ENCODE peak calls at places on chromosomes 6 and 20, in seven cellular contexts. P, I, T, R, S, A and F are unnamed samples. For H3K4me1, the result is how much of the 10 kb centered on the place peaks cover.

GRCh38 chr6:167094820-167095637 is 27.9 kb upstream of the CCR6 start:
- DNase-seq in P (no peak), I (no peak), T (no peak), R (no peak), S (no peak), A (no peak), F (no peak)

GRCh38 chr6:7200598-7201443 is 93.1 kb downstream of the RREB1 start:
- DNase-seq in P (no peak), I (no peak), T (no peak), R (no peak), S (no peak), A (no peak), F (no peak)

GRCh38 chr20:63740070-63740500 is 509 bp downstream of the SLC2A4RG start:
- DNase-seq in P (no peak), I (no peak), T (peak), R (peak), S (peak), A (peak), F (peak)

GRCh38 chr6:43992783-43993505 is 134.3 kb downstream of the MRPL14 start:
- DNase-seq in P (no peak), I (no peak), T (peak), R (peak), S (peak), A (peak), F (no peak)

GRCh38 chr6:100176951-100177710 is 183.1 kb upstream of the MCHR2 start:
- DNase-seq in P (no peak), I (no peak), T (no peak), R (no peak), S (no peak), A (no peak), F (no peak)

GRCh38 chr6:153108320-153108719 is 22.8 kb downstream of the RGS17 start:
- DNase-seq in P (no peak), I (no peak), T (no peak), R (no peak), S (no peak), A (no peak), F (no peak)

GRCh38 chr6:117605169-117605826 is 3.0 kb upstream of the GOPC start:
- DNase-seq in P (peak), I (no peak), T (peak), R (no peak), S (no peak), A (no peak), F (peak)

GRCh38 chr6:136772685-136773472 is 19.4 kb downstream of the MAP3K5 start:
- DNase-seq in P (peak), I (peak), T (no peak), R (no peak), S (no peak), A (no peak), F (no peak)

GRCh38 chr6:43916924-43917877 is 147.2 kb downstream of the VEGFA start:
- DNase-seq in P (peak), I (no peak), T (peak), R (peak), S (peak), A (no peak), F (peak)

GRCh38 chr20:10848810-10849370 is 175.1 kb upstream of the JAG1 start:
- DNase-seq in P (peak), I (peak), T (peak), R (peak), S (no peak), A (no peak), F (peak)

GRCh38 chr20:8155848-8156602 is 24.0 kb downstream of the PLCB1 start:
- DNase-seq in P (no peak), I (no peak), T (no peak), R (no peak), S (peak), A (no peak), F (no peak)

GRCh38 chr6:7262037-7262461 is 51.0 kb downstream of the SSR1 start:
- DNase-seq in P (no peak), I (no peak), T (peak), R (peak), S (no peak), A (peak), F (no peak)

GRCh38 chr6:18861182-18861581 is 474.0 kb downstream of the RNF144B start:
- DNase-seq in P (no peak), I (no peak), T (no peak), R (no peak), S (no peak), A (no peak), F (no peak)

DNA sequence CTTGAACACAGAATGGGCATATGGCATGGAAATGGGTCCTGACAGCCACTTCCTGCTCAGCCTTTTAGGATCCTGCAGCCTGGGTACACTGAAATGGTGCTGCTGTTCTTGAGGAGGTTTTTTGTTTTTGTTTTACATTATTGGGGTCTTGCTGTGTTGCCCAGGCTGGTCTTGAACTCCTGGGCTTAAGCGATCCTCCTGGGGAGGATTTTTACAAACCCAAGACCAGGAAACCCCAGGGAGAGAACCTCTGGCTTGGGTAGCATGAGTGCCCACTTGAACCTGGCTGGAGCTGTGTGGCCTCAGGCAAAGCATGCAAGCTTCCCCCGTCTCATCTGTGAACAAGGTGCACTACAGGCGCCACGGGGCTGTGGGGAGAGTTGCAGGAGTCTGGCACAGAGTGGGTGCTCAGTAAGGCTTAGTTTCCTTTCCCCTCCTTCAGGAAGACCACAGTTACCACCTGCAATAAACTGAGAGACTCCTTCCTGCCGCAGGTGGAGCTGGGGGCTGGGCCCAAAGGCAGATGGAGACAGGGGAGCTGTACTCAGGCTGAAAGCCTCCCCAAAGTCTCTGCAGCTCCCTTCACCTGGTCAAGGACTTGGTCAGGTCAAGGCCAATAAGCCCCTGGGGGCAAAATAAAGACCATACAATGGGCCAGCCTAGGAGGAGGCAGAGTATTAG is 1.8 kb downstream of the SLA2 start:
- DNase-seq in P (no peak), I (no peak), T (no peak), R (no peak), S (no peak), A (peak), F (peak)
- H3K4me1 ChIP-seq in P (under half), I (under half), T (under half), R (under half), S (under half), A (under half), F (under half)

GRCh38 chr20:13353261-13353945 is 132.3 kb downstream of the ISM1 start:
- DNase-seq in P (no peak), I (no peak), T (no peak), R (no peak), S (no peak), A (no peak), F (no peak)
- H3K4me1 ChIP-seq in P (under half), I (under half), T (under half), R (under half), S (under half), A (under half), F (under half)

DNA sequence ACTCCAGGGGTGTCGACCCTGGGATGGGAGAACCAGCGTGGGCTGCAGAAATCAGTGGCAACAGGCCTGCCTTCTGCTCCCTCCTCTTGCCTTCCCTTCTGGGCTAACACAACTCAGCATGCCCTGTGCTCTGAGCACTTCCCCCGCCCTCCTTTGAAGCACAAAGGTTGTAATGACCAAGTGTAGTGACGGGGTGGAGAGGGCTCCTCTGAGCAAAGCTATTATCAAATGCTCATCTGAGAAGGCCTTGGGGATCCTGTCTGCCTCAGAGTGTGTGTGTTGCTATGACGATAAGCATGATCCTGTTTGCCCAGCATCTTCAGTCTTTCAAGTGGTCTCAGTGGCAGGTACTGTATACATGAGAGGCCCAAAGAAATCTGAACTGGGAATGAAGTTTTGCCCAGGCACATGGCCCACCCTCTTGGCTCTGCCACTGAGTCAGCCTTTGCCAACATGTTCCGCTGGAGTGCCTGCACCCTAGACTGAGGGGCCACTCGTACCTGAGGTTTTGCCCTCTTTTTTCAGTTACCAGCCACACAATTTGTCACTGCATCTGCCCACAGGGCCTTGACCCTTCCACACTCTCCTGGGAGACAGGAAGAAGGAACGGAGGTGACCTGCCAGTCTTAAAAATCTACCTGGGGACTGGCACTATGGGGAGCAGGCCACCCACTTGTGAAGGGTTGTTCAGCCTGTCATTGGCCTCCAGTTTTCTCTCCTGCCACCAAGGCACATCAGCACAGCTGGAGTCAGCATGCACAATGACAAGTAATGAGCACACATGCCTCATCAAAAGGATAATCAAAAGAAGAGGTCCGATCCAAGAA is 74.5 kb downstream of the GFOD1 start:
- DNase-seq in P (no peak), I (no peak), T (no peak), R (no peak), S (no peak), A (no peak), F (no peak)
- H3K4me1 ChIP-seq in P (under half), I (under half), T (under half), R (under half), S (half or more), A (under half), F (under half)

DNA sequence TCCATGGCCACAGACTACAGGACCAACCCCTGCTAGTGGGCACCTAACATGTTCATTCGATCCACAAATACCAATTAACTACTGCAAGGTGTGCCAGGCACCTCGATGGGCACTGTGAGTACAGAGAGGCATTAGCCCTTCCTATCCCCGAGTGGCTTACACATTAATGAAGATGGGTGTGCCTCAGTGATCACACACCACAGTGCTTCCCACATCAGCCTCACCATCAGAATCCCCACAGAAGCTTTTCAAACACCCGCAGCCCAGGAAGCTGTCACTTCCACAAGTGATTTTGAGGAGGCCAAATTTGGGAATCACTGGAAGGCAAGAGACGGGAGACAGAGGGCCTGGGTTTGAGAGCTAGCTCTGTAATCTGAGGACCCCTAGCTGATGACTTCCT is 23.7 kb downstream of the EZR start:
- DNase-seq in P (no peak), I (no peak), T (no peak), R (no peak), S (no peak), A (no peak), F (peak)
- H3K4me1 ChIP-seq in P (half or more), I (under half), T (under half), R (under half), S (under half), A (under half), F (half or more)

GRCh38 chr6:32982084-32982701 is 13.8 kb downstream of the BRD2 start:
- DNase-seq in P (no peak), I (no peak), T (no peak), R (no peak), S (no peak), A (no peak), F (no peak)
- H3K4me1 ChIP-seq in P (under half), I (under half), T (under half), R (under half), S (under half), A (under half), F (under half)

GRCh38 chr6:158805698-158806373 is 13.3 kb downstream of the EZR start:
- DNase-seq in P (no peak), I (no peak), T (no peak), R (no peak), S (no peak), A (no peak), F (peak)
- H3K4me1 ChIP-seq in P (under half), I (under half), T (under half), R (under half), S (under half), A (under half), F (under half)

DNA sequence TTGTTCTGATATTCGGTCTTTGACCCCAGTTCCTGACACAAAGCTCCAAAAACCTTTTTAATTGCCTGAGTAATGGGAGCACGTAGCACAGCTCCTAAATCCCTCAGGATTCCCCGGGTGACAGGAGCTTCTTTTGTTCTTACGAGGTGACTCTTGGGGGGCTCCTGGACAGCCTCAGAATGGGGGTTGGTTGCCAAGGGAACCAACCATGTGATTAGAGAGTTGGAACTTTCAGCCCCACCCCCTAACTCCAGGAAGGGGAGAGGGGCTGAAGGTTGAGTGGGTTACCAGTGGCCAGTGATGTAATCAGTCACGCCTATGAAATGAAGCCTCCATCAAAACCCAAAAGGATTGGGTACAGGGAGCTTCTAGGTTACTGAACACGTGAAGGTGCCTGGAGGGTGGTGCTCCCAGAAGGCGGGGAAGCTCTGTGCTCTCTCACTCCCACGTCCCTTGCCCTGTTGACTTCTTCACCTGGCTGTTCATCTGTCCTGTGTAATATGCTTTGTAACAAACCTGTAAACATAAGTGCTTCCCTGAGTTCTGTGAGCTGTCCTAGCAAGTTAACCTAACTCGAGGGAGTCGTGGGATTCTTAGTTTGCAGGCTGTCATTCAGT is 89.5 kb downstream of the CHMP4B start:
- DNase-seq in P (no peak), I (no peak), T (no peak), R (no peak), S (no peak), A (peak), F (no peak)
- H3K4me1 ChIP-seq in P (under half), I (under half), T (under half), R (under half), S (under half), A (under half), F (under half)

GRCh38 chr20:13868331-13868730 is 83.5 kb downstream of the NDUFAF5 start:
- DNase-seq in P (no peak), I (no peak), T (peak), R (no peak), S (no peak), A (peak), F (no peak)
- H3K4me1 ChIP-seq in P (under half), I (under half), T (under half), R (under half), S (under half), A (under half), F (under half)

GRCh38 chr6:88145298-88145963 is 20.7 kb downstream of the CNR1 start:
- DNase-seq in P (no peak), I (no peak), T (no peak), R (no peak), S (no peak), A (no peak), F (no peak)

GRCh38 chr6:88143768-88144167 is 22.4 kb downstream of the CNR1 start:
- DNase-seq in P (no peak), I (no peak), T (no peak), R (no peak), S (no peak), A (no peak), F (no peak)

GRCh38 chr6:88142299-88142668 is 23.9 kb downstream of the CNR1 start:
- DNase-seq in P (no peak), I (no peak), T (no peak), R (no peak), S (no peak), A (no peak), F (no peak)

GRCh38 chr6:88144637-88145297 is 21.4 kb downstream of the CNR1 start:
- DNase-seq in P (no peak), I (no peak), T (no peak), R (no peak), S (no peak), A (no peak), F (no peak)

GRCh38 chr6:88141641-88142298 is 24.4 kb downstream of the CNR1 start:
- DNase-seq in P (no peak), I (peak), T (no peak), R (no peak), S (no peak), A (no peak), F (peak)
- H3K4me1 ChIP-seq in P (under half), I (under half), T (under half), R (under half), S (under half), A (under half), F (under half)

GRCh38 chr6:127023001-127023778 is 95.3 kb upstream of the RSPO3 start:
- DNase-seq in P (no peak), I (no peak), T (no peak), R (no peak), S (no peak), A (no peak), F (no peak)

GRCh38 chr6:127019828-127020227 is 98.6 kb upstream of the RSPO3 start:
- DNase-seq in P (no peak), I (no peak), T (no peak), R (no peak), S (no peak), A (no peak), F (no peak)

GRCh38 chr6:127026247-127026646 is 92.2 kb upstream of the RSPO3 start:
- DNase-seq in P (no peak), I (peak), T (no peak), R (no peak), S (no peak), A (no peak), F (no peak)

DNA sequence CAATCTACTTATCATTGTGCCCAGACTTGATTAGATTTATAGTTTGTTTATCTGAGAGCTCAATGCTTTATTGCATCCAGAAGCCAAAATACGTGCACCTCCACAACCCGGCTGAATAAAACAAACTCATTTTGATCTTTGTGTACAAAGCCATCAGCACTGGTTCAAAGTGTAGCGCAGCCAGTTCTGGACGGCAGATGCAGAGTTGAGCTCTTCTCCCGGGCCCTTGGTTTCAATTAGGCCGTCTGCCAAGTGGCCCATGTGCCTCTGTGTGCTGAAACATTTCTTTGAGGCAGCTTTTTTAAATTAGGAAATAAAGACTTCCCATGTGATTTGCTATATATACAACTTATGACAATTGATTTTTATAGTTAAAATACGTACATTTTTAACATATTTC is 96.2 kb upstream of the RSPO3 start:
- DNase-seq in P (no peak), I (no peak), T (peak), R (peak), S (no peak), A (no peak), F (no peak)
- H3K4me1 ChIP-seq in P (under half), I (under half), T (under half), R (under half), S (under half), A (under half), F (under half)